ENCODE peak calls at places on chromosome 11, in four cellular contexts. Q, O, T and N are unnamed samples.
A peak's percentile ranks its signal among the peaks of the same experiment; 100 is the strongest.

GRCh38 chr11:133082453-133082781 is 449.9 kb downstream of the OPCML start:
- DNase-seq in Q (no peak), O (no peak), T (no peak), N (no peak)

GRCh38 chr11:62546937-62547625 is 475 bp upstream of the AHNAK start:
- DNase-seq in Q (no peak), O (no peak), T (no peak), N (no peak)

GRCh38 chr11:96015911-96016565 is 92.1 kb upstream of the MTMR2 start:
- DNase-seq in Q (no peak), O (no peak), T (no peak), N (no peak)

GRCh38 chr11:117638913-117639543 is 158.0 kb downstream of the DSCAML1 start:
- DNase-seq in Q (no peak), O (no peak), T (no peak), N (no peak)

GRCh38 chr11:134412508-134413333 is 679 bp upstream of the B3GAT1 start:
- DNase-seq in Q (no peak), O (no peak), T (no peak), N (no peak)

GRCh38 chr11:70389191-70389590 is 9.1 kb upstream of the CTTN start:
- DNase-seq in Q (no peak), O (no peak), T (no peak), N (no peak)

GRCh38 chr11:58254936-58255335 is 13.1 kb downstream of the OR10W1 start:
- DNase-seq in Q (no peak), O (no peak), T (no peak), N (no peak)

GRCh38 chr11:129536338-129536737 is 160.7 kb downstream of the BARX2 start:
- DNase-seq in Q (no peak), O (no peak), T (no peak), N (no peak)

GRCh38 chr11:34653851-34654490 is 33.1 kb downstream of the EHF start:
- DNase-seq in Q (no peak), O (peak; percentile 86), T (peak; percentile 90), N (peak; percentile 96)

GRCh38 chr11:102576350-102576749 is 45.8 kb upstream of the MMP7 start:
- DNase-seq in Q (no peak), O (no peak), T (no peak), N (no peak)

GRCh38 chr11:125517116-125517804 is 21.2 kb upstream of the FEZ1 start:
- DNase-seq in Q (no peak), O (no peak), T (no peak), N (no peak)

GRCh38 chr11:6608726-6609501 is 3.1 kb downstream of the TAF10 start:
- DNase-seq in Q (no peak), O (peak; percentile 41), T (no peak), N (no peak)